ENCODE peak calls at places on chromosome 17, in four cellular contexts. P is GM12878, Q is A549, U is K562. I is an unnamed sample.

GRCh38 chr17:1590031-1590746 is 27.6 kb upstream of the PITPNA start:
- DNase-seq in U (peak; percentile 75), P (no peak), Q (peak; percentile 99), I (peak; percentile 90)

GRCh38 chr17:36862116-36862920 is 75.0 kb upstream of the LHX1 start:
- DNase-seq in U (peak; percentile 50), Q (no peak), P (no peak), I (no peak)

GRCh38 chr17:76254275-76254674 is 10.9 kb upstream of the UBALD2 start:
- DNase-seq in P (no peak), Q (no peak), U (no peak), I (no peak)

GRCh38 chr17:9151091-9151490 is 129.8 kb downstream of the NTN1 start:
- DNase-seq in Q (no peak), P (no peak), U (no peak), I (no peak)

GRCh38 chr17:28008526-28008925 is 34.0 kb upstream of the NLK start:
- DNase-seq in P (no peak), U (peak; percentile 77), Q (peak; percentile 21), I (peak; percentile 66)

GRCh38 chr17:10318540-10318939 is 54.3 kb downstream of the MYH13 start:
- DNase-seq in U (no peak), Q (no peak), P (no peak), I (no peak)

GRCh38 chr17:2398188-2398587 is 2.7 kb downstream of the MNT start:
- DNase-seq in Q (no peak), U (no peak), P (no peak), I (no peak)

GRCh38 chr17:50051082-50051576 is 4.8 kb upstream of the ITGA3 start:
- DNase-seq in P (no peak), U (peak; percentile 67), Q (peak; percentile 96), I (peak; percentile 88)

GRCh38 chr17:67068999-67069398 is 24.6 kb downstream of the CACNG1 start:
- DNase-seq in P (no peak), U (no peak), Q (no peak), I (peak; percentile 7)

GRCh38 chr17:55448681-55449080 is 27.0 kb upstream of the MMD start:
- DNase-seq in Q (no peak), P (no peak), U (no peak), I (peak; percentile 75)

GRCh38 chr17:71085238-71086033 is 916.1 kb downstream of the KCNJ2 start:
- DNase-seq in Q (peak; percentile 22), P (no peak), U (peak; percentile 14), I (no peak)

GRCh38 chr17:38798614-38799500 is 499 bp downstream of the PIP4K2B start:
- DNase-seq in Q (peak; percentile 50), P (no peak), U (peak; percentile 61), I (peak; percentile 35)

GRCh38 chr17:28416703-28417311 is 10.8 kb upstream of the SLC46A1 start:
- DNase-seq in Q (peak; percentile 73), U (peak; percentile 78), P (no peak), I (peak; percentile 59)

GRCh38 chr17:1730345-1731193 is 6.1 kb downstream of the WDR81 start:
- DNase-seq in U (peak; percentile 96), Q (no peak), P (no peak), I (peak; percentile 50)

GRCh38 chr17:12567077-12568053 is 98.3 kb upstream of the MYOCD start:
- DNase-seq in P (no peak), U (no peak), Q (no peak), I (no peak)

GRCh38 chr17:68377771-68378201 is 79.5 kb downstream of the WIPI1 start:
- DNase-seq in P (no peak), U (no peak), Q (no peak), I (no peak)

GRCh38 chr17:48038687-48039086 is 1.1 kb upstream of the COPZ2 start:
- DNase-seq in U (no peak), Q (no peak), P (no peak), I (no peak)

GRCh38 chr17:76146053-76146875 is 5.2 kb upstream of the FOXJ1 start:
- DNase-seq in U (no peak), Q (no peak), P (no peak), I (peak; percentile 11)

GRCh38 chr17:83174859-83175550 is 95.6 kb downstream of the METRNL start:
- DNase-seq in U (no peak), Q (no peak), P (no peak), I (no peak)

GRCh38 chr17:82007228-82007494 is 15.5 kb downstream of the CENPX start:
- DNase-seq in P (no peak), U (no peak), Q (no peak), I (no peak)

GRCh38 chr17:1813088-1813487 is 16.6 kb downstream of the SMYD4 start:
- DNase-seq in U (no peak), P (no peak), Q (no peak), I (peak; percentile 12)

GRCh38 chr17:66255112-66255511 is 25.9 kb upstream of the APOH start:
- DNase-seq in U (peak; percentile 80), P (no peak), Q (no peak), I (peak; percentile 83)

GRCh38 chr17:63476857-63477470 is at the start of gene ACE:
- DNase-seq in U (peak; percentile 70), P (no peak), Q (peak; percentile 58), I (peak; percentile 15)

GRCh38 chr17:74775409-74776043 is 619 bp downstream of the NAT9 start:
- DNase-seq in Q (no peak), U (no peak), P (no peak), I (no peak)

GRCh38 chr17:41177727-41178271 is at the start of gene KRTAP4-2:
- DNase-seq in P (no peak), Q (no peak), U (no peak), I (no peak)

GRCh38 chr17:41184480-41184961 is at the start of gene KRTAP4-1:
- DNase-seq in Q (no peak), P (no peak), U (no peak), I (no peak)

GRCh38 chr17:41176744-41177387 is 1.2 kb downstream of the KRTAP4-2 start:
- DNase-seq in P (no peak), U (no peak), Q (no peak), I (no peak)

GRCh38 chr17:41178341-41178740 is 320 bp upstream of the KRTAP4-2 start:
- DNase-seq in U (no peak), Q (no peak), P (no peak), I (peak; percentile 72)

DNA sequence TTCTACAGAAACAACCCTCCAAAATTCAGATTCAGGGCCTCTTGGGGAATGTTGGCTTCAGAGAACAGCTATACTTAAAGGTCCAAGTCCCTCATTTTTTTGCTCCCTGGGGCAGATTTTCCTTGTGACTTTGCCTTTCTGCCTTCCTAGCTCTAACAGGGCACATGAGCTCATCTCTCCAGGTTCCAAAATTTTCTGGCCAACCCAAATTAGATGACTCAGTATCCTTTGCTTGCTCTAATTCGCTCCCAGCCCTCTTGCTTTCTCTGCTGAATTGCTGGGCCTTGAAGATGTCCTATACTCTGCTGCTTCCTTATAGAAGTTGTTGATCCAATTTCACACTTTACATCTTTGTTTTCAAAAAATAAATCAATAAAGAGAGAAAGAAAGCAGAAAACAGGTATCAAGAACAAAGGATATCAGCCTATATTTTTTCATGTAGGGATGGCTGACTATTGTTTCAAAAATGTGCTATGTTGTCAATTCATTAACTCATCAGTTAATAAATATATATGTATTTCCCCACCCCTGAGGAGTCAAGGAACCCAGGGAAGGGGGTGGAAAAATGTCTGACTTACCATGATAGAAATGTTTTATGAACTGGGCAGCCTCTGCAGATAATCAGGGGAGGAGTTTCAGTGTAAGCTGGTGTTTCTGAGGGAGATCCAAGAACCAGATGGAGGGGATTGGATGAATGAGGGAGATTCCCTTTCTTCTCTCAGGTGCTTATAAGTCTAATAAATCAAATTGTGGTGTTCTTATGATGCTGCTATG is 1.0 kb upstream of the KRTAP4-2 start:
- DNase-seq in U (no peak), P (no peak), Q (no peak), I (peak; percentile 15)
- TF ChIP-seq ELK1 in U (no peak), P (no peak), Q (no peak), I (no peak)

GRCh38 chr17:80067393-80067986 is 31.0 kb downstream of the CCDC40 start:
- DNase-seq in P (no peak), U (no peak), Q (no peak), I (no peak)
- TF ChIP-seq ELK1 in P (no peak), U (no peak), Q (no peak), I (no peak)

GRCh38 chr17:43430936-43431649 is 32.3 kb downstream of the ARL4D start:
- DNase-seq in Q (no peak), U (no peak), P (no peak), I (no peak)
- TF ChIP-seq ELK1 in Q (no peak), U (no peak), P (no peak), I (no peak)

GRCh38 chr17:19260958-19261357 is 23.8 kb downstream of the EPN2 start:
- DNase-seq in P (no peak), U (no peak), Q (no peak), I (no peak)
- TF ChIP-seq ELK1 in P (no peak), U (no peak), Q (no peak), I (no peak)

DNA sequence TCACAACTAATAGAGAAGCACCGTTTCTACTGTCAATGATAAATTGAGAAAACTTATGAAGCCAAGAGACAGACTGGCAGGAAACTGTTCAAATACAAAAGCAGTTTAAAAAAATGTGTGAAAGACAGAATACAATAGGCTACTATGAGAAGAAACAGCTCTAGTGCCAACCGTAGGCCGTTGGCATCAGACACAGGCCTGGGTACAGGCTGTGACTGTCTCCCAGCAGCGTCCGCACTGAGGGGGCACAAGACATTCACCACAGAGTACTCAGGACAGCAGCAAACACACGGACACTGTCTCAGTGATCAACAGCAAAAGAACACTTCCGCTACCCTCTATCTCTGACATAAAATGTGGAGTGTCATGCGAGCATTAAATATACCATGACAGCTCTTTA is 7.8 kb upstream of the C1QBP start:
- DNase-seq in U (no peak), Q (no peak), P (no peak), I (no peak)
- TF ChIP-seq ELK1 in U (no peak), Q (no peak), P (no peak), I (no peak)

DNA sequence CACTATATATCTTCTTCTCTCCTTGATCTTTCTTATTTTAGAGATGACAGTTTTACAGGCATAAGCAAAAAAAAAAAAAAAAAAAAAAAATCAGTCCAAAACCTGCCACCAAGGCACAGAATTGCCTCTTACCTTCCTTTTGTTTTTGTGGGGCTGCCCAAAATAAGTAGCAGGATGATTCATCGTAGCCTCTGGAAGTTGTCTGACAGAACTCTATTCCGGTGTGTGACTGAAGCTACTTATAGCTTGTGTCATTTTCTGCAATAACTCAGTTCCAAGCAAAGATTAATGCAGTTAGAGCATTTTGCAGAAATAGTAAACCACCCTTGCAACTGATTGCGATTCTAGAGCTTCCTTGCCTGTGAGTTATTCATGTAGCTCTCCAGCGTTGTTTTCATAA is 186.8 kb downstream of the KIF2B start:
- DNase-seq in P (no peak), Q (no peak), U (no peak), I (no peak)
- TF ChIP-seq ELK1 in P (no peak), Q (no peak), U (no peak), I (no peak)

DNA sequence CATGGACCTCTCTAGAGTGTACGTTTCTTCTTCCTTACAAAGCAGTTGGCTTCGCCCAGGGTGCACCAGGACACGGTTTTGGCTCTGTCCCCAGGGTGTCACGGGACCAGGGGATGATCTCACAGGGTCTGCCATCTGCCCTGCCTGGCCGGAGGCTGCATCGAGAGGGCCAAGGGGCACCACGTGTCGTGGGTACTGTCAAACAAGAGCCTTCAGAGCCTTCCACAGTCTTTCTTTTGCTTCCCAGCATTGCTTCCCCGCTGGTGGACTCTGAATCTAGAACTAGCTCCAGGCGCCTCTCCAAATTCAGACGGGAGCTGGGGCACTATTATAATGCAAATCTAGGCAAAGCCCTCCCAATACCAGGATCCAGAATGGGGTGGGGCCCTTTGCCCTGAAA is 47.9 kb downstream of the MAPT start:
- DNase-seq in U (no peak), Q (no peak), P (no peak), I (no peak)
- TF ChIP-seq ELK1 in U (no peak), Q (no peak), P (no peak), I (no peak)